ENCODE peak calls at places on chromosomes 2 and 18, in ten cellular contexts. W, L, F, M, H, T, P, N, K and B are unnamed samples.

GRCh38 chr2:224145751-224146355 is 106.8 kb upstream of the SERPINE2 start:
- DNase-seq in N (no peak), T (peak; percentile 94), P (peak; percentile 98), H (peak; percentile 58), W (peak; percentile 93), K (no peak), M (no peak), L (no peak), F (no peak), B (peak; percentile 97)

GRCh38 chr2:230714122-230714453 is 1.4 kb downstream of the CAB39 start:
- DNase-seq in N (no peak), M (peak; percentile 47), T (peak; percentile 84), H (peak; percentile 20), P (peak; percentile 87), F (no peak), K (peak; percentile 29), L (peak; percentile 84), W (peak; percentile 81), B (peak; percentile 80)

GRCh38 chr18:3053081-3053480 is 40.1 kb upstream of the LPIN2 start:
- DNase-seq in K (no peak), W (no peak), F (no peak), H (no peak), N (no peak), P (no peak), T (no peak), M (no peak), L (no peak), B (no peak)

GRCh38 chr2:222842517-222843174 is 18.2 kb upstream of the ACSL3 start:
- DNase-seq in T (peak; percentile 81), F (no peak), H (no peak), K (no peak), N (no peak), W (peak; percentile 65), P (peak; percentile 64), L (peak; percentile 60), M (no peak), B (peak; percentile 73)

GRCh38 chr2:188404341-188405004 is 112.8 kb downstream of the GULP1 start:
- DNase-seq in K (no peak), W (peak; percentile 29), M (no peak), L (no peak), H (no peak), N (no peak), T (no peak), P (no peak), F (no peak), B (no peak)

GRCh38 chr2:187409682-187410081 is 38.4 kb downstream of the CALCRL start:
- DNase-seq in M (peak; percentile 26), P (no peak), L (no peak), K (no peak), N (no peak), F (no peak), H (no peak), W (no peak), T (no peak), B (no peak)

GRCh38 chr18:12408247-12408869 is 629 bp downstream of the PRELID3A start:
- DNase-seq in F (no peak), N (no peak), W (peak; percentile 42), P (peak; percentile 44), K (peak; percentile 69), L (peak; percentile 61), T (peak; percentile 31), M (no peak), H (peak; percentile 17), B (peak; percentile 29)

GRCh38 chr2:110103060-110103961 is 12.3 kb downstream of the MALL start:
- DNase-seq in H (peak; percentile 81), L (no peak), W (no peak), P (no peak), F (no peak), T (no peak), N (no peak), K (no peak), M (no peak), B (no peak)

GRCh38 chr2:31987454-31987853 is 23.4 kb downstream of the MEMO1 start:
- DNase-seq in P (peak; percentile 84), M (no peak), H (no peak), W (peak; percentile 52), F (no peak), K (no peak), N (no peak), L (peak; percentile 19), T (peak; percentile 77), B (peak; percentile 69)

GRCh38 chr2:158191076-158191566 is 89.4 kb downstream of the UPP2 start:
- DNase-seq in N (no peak), K (no peak), F (no peak), T (peak; percentile 42), H (no peak), P (peak; percentile 3), M (peak; percentile 32), W (peak; percentile 80), L (no peak), B (no peak)

GRCh38 chr2:233800231-233800630 is 22.1 kb downstream of the MROH2A start:
- DNase-seq in L (no peak), P (no peak), M (no peak), N (no peak), H (no peak), T (no peak), F (no peak), K (no peak), W (no peak), B (no peak)

GRCh38 chr18:23540867-23541266 is 37.6 kb downstream of the RMC1 start:
- DNase-seq in W (no peak), T (peak; percentile 90), K (no peak), N (no peak), F (no peak), L (no peak), H (no peak), P (no peak), M (no peak), B (peak; percentile 45)

GRCh38 chr2:216560695-216561370 is 62.2 kb downstream of the RPL37A start:
- DNase-seq in P (peak; percentile 67), L (no peak), F (no peak), T (peak; percentile 87), H (no peak), M (no peak), K (no peak), W (peak; percentile 72), N (no peak), B (peak; percentile 84)

GRCh38 chr2:223760838-223761502 is 76.4 kb downstream of the AP1S3 start:
- DNase-seq in L (peak; percentile 87), H (peak; percentile 24), N (no peak), T (peak; percentile 61), W (peak; percentile 88), K (no peak), F (peak; percentile 8), P (peak; percentile 89), M (peak; percentile 64), B (peak; percentile 68)

GRCh38 chr2:170170281-170171035 is 7.5 kb upstream of the MYO3B start:
- DNase-seq in H (no peak), M (peak; percentile 10), W (no peak), F (no peak), T (no peak), P (no peak), K (no peak), L (no peak), N (no peak), B (no peak)

GRCh38 chr2:26860451-26860850 is 12.5 kb downstream of the DPYSL5 start:
- DNase-seq in F (no peak), T (no peak), L (no peak), M (no peak), K (no peak), W (no peak), P (peak; percentile 11), N (no peak), H (no peak), B (no peak)

GRCh38 chr2:99451280-99451679 is 38.5 kb downstream of the REV1 start:
- DNase-seq in L (no peak), W (no peak), P (no peak), M (no peak), K (no peak), H (no peak), T (no peak), N (no peak), F (no peak), B (no peak)

GRCh38 chr18:63708650-63709049 is 5.9 kb downstream of the SERPINB11 start:
- DNase-seq in F (no peak), P (peak; percentile 70), W (peak; percentile 78), L (no peak), H (no peak), T (peak; percentile 50), K (no peak), M (no peak), N (no peak), B (peak; percentile 9)

DNA sequence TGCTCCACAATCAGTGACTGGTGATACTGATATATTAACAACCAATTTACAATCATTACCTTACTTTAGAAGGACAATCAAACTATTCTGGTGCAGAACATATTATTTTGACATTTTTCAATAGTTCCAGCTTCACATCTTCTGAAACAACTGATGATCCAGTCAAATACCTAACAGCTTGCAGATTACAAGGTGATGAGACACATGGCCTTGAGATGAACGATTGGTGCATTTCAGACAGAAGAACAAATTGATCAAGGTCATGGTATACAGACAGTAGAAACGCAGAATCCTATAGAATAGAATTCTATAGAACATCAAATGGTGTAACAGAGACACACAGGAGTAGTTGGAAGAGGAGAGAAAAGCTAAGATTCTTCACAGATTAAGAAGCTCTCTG is 24.8 kb downstream of the SESTD1 start:
- DNase-seq in T (no peak), L (no peak), H (no peak), N (no peak), P (no peak), W (no peak), M (no peak), F (no peak), K (no peak), B (no peak)
- H3K4me3 ChIP-seq in T (no peak overlapping the region), L (no peak overlapping the region), H (no peak overlapping the region), N (no peak overlapping the region), P (no peak overlapping the region), W (no peak overlapping the region), M (no peak overlapping the region), F (no peak overlapping the region), K (no peak overlapping the region), B (no peak overlapping the region)

GRCh38 chr18:50687491-50687890 is 127.6 kb downstream of the MAPK4 start:
- DNase-seq in F (no peak), W (no peak), N (no peak), K (no peak), H (no peak), L (no peak), M (no peak), T (no peak), P (no peak), B (no peak)
- H3K4me3 ChIP-seq in F (no peak overlapping the region), W (no peak overlapping the region), N (no peak overlapping the region), K (no peak overlapping the region), H (no peak overlapping the region), L (no peak overlapping the region), M (no peak overlapping the region), T (no peak overlapping the region), P (no peak overlapping the region), B (no peak overlapping the region)

DNA sequence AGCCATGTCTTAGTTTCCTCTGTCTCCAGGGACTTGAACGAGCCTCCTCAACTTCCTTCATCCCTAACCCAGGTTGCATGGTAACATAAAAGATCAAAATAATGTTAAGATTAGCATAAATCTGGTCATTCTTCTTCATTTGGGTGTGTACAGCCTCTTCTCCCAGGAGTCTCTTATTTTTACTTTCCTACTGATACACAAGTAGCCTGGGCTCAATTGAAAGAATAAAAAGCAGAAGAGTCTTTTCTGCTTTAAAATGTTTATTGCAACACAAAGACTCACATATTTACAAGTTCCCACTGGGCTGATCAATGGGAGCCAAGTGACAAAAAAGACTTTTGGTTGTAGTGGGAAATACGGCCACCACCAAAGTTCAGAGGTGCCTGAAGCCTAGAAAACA is 137.9 kb upstream of the PID1 start:
- DNase-seq in P (no peak), N (no peak), F (no peak), H (no peak), T (no peak), K (no peak), L (no peak), M (no peak), W (no peak), B (no peak)
- H3K4me3 ChIP-seq in P (no peak overlapping the region), N (no peak overlapping the region), F (no peak overlapping the region), H (no peak overlapping the region), T (no peak overlapping the region), K (no peak overlapping the region), L (no peak overlapping the region), M (no peak overlapping the region), W (no peak overlapping the region), B (no peak overlapping the region)

GRCh38 chr2:66582975-66583842 is 148.3 kb downstream of the MEIS1 start:
- DNase-seq in T (no peak), H (no peak), L (no peak), M (peak; percentile 49), N (no peak), F (no peak), W (no peak), P (no peak), K (no peak), B (no peak)
- H3K4me3 ChIP-seq in T (no peak overlapping the region), H (peak overlapping the region; percentile 25), L (no peak overlapping the region), M (peak overlapping the region; percentile 61), N (no peak overlapping the region), F (no peak overlapping the region), W (no peak overlapping the region), P (no peak overlapping the region), K (no peak overlapping the region), B (no peak overlapping the region)